ENCODE peak calls at places on chromosomes 1 and 21, in six cellular contexts. U is K562, P is H1, Y is HCT116, R is HepG2, Q is SK-N-SH. F is an unnamed sample.

GRCh38 chr1:88549536-88549935 is 134.5 kb upstream of the PKN2 start:
- DNase-seq in P (no peak), R (no peak), Y (peak), U (no peak), Q (no peak), F (no peak)

GRCh38 chr1:107479865-107480264 is 339.0 kb downstream of the NTNG1 start:
- DNase-seq in R (no peak), U (no peak), P (no peak), Q (peak), Y (no peak), F (no peak)

GRCh38 chr21:38083534-38083933 is 167.3 kb upstream of the KCNJ6 start:
- DNase-seq in Q (no peak), R (no peak), U (no peak), Y (no peak), P (no peak), F (no peak)

GRCh38 chr1:31723828-31724359 is 20.1 kb upstream of the COL16A1 start:
- DNase-seq in R (peak), Y (no peak), Q (no peak), U (peak), P (peak), F (peak)

GRCh38 chr21:42433946-42434551 is 30.3 kb downstream of the UBASH3A start:
- DNase-seq in Y (no peak), U (peak), R (no peak), P (no peak), Q (no peak), F (no peak)

GRCh38 chr1:32275424-32275823 is 16.5 kb upstream of the HDAC1 start:
- DNase-seq in R (no peak), U (peak), P (no peak), Q (no peak), Y (no peak), F (peak)

GRCh38 chr1:163875927-163876320 is 554.2 kb downstream of the NUF2 start:
- DNase-seq in Y (no peak), Q (no peak), R (no peak), P (no peak), U (no peak), F (no peak)

GRCh38 chr1:54358503-54359168 is 47.6 kb downstream of the SSBP3 start:
- DNase-seq in U (no peak), Q (no peak), P (no peak), Y (no peak), R (no peak), F (no peak)

GRCh38 chr1:207424570-207425131 is 29.5 kb upstream of the CR2 start:
- DNase-seq in U (no peak), R (no peak), Q (no peak), Y (no peak), P (no peak), F (no peak)
- TF ChIP-seq JUND in U (no peak), R (no peak), Q (no peak), Y (no peak), P (no peak), F (no peak)

GRCh38 chr1:7255303-7256058 is 470.2 kb downstream of the CAMTA1 start:
- DNase-seq in P (no peak), U (no peak), Q (no peak), Y (no peak), R (no peak), F (no peak)
- TF ChIP-seq JUND in P (no peak), U (no peak), Q (no peak), Y (peak), R (no peak), F (no peak)

GRCh38 chr1:3903141-3904005 is 3.3 kb upstream of the C1orf174 start:
- DNase-seq in R (peak), U (no peak), Y (no peak), P (no peak), Q (no peak), F (no peak)
- TF ChIP-seq JUND in R (no peak), U (no peak), Y (no peak), P (no peak), Q (no peak), F (no peak)

DNA sequence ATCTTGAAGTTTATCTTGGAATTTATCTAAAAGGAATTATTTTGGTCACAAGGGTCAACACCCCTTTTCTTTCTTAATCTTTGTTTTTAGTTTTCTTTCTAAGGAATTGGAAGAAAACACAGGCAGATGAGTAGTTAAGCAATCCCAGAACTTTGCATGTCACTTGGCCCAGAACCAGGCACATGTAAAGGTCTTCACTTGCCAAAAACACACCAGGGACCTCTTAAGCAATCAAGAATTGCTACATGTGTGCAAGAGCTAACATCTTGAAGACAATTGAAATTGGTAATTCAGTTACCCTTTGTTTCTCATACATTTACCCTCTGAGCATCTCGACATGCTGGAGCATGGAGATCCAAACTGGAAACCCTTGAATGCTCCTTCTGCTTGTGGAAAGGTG is 114.2 kb downstream of the ZC3H11B start:
- DNase-seq in R (no peak), Q (no peak), P (no peak), Y (no peak), U (no peak), F (no peak)
- TF ChIP-seq JUND in R (no peak), Q (no peak), P (no peak), Y (no peak), U (no peak), F (no peak)